ENCODE peak calls at places on chromosomes 11 and 22, in six cellular contexts. O is mesendoderm, W is H9, K is H1, X is neuronal stem cell, R is IMR-90. Q is an unnamed sample.

GRCh38 chr11:129225190-129225589 is 33.1 kb upstream of the ARHGAP32 start:
- DNase-seq in O (no peak), X (no peak), R (peak), W (no peak), K (no peak), Q (peak)

GRCh38 chr22:40482391-40482790 is 112.0 kb downstream of the SGSM3 start:
- DNase-seq in X (no peak), O (no peak), W (no peak), R (no peak), K (no peak), Q (no peak)

GRCh38 chr11:129061466-129062194 is 119.0 kb upstream of the TP53AIP1 start:
- DNase-seq in O (no peak), X (no peak), K (no peak), R (peak), W (no peak), Q (peak)

GRCh38 chr11:112005422-112006094 is 19.6 kb upstream of the DLAT start:
- DNase-seq in O (no peak), X (no peak), K (no peak), R (no peak), W (no peak), Q (no peak)

GRCh38 chr11:119611027-119611426 is 118.0 kb downstream of the NECTIN1 start:
- DNase-seq in X (no peak), R (no peak), K (no peak), W (no peak), O (no peak), Q (no peak)

GRCh38 chr11:17601206-17602075 is 54.4 kb downstream of the OTOG start:
- DNase-seq in X (no peak), W (no peak), K (no peak), O (peak), R (no peak), Q (no peak)

GRCh38 chr11:77047007-77047927 is 13.1 kb downstream of the B3GNT6 start:
- DNase-seq in O (peak), K (peak), W (peak), X (peak), R (peak), Q (peak)

GRCh38 chr22:29143848-29144785 is 61.6 kb upstream of the EMID1 start:
- DNase-seq in W (no peak), O (no peak), X (no peak), R (no peak), K (no peak), Q (no peak)

GRCh38 chr11:17734986-17735822 is 623 bp downstream of the KCNC1 start:
- DNase-seq in W (peak), R (peak), X (peak), O (peak), K (no peak), Q (peak)

GRCh38 chr22:32255726-32256125 is 579 bp upstream of the SLC5A4 start:
- DNase-seq in R (no peak), O (no peak), X (no peak), W (no peak), K (no peak), Q (no peak)

GRCh38 chr11:11043676-11044075 is 185.8 kb upstream of the ZBED5 start:
- DNase-seq in W (no peak), X (no peak), O (no peak), R (no peak), K (no peak), Q (no peak)

GRCh38 chr11:20162340-20162739 is 2.1 kb upstream of the DBX1 start:
- DNase-seq in W (peak), K (no peak), O (no peak), R (no peak), X (no peak), Q (no peak)

GRCh38 chr22:40603088-40603605 is 33.4 kb downstream of the MRTFA start:
- DNase-seq in X (no peak), R (peak), W (no peak), O (no peak), K (no peak), Q (peak)

GRCh38 chr11:96006016-96006415 is 82.1 kb upstream of the MTMR2 start:
- DNase-seq in X (no peak), K (no peak), R (no peak), O (no peak), W (no peak), Q (no peak)

GRCh38 chr11:16873289-16873688 is 134.8 kb downstream of the C11orf58 start:
- DNase-seq in K (no peak), X (no peak), W (no peak), R (no peak), O (peak), Q (peak)

GRCh38 chr22:36868546-36868945 is 7.7 kb downstream of the NCF4 start:
- DNase-seq in X (no peak), O (no peak), R (no peak), K (no peak), W (no peak), Q (no peak)

GRCh38 chr11:2100361-2101170 is 38.6 kb downstream of the IGF2 start:
- DNase-seq in O (no peak), R (no peak), X (no peak), W (peak), K (no peak), Q (no peak)

GRCh38 chr11:26599421-26599820 is 27.4 kb upstream of the MUC15 start:
- DNase-seq in K (no peak), X (no peak), R (no peak), O (no peak), W (no peak), Q (peak)

GRCh38 chr11:128757235-128757711 is 63.4 kb downstream of the FLI1 start:
- DNase-seq in R (peak), K (no peak), W (peak), X (no peak), O (peak), Q (peak)

GRCh38 chr11:134416726-134417125 is 4.7 kb upstream of the B3GAT1 start:
- DNase-seq in X (no peak), W (no peak), O (no peak), R (no peak), K (no peak), Q (no peak)

GRCh38 chr11:7591992-7592391 is 78.2 kb downstream of the PPFIBP2 start:
- DNase-seq in X (no peak), O (no peak), K (no peak), W (no peak), R (no peak), Q (no peak)

GRCh38 chr11:60852060-60852638 is 3.6 kb downstream of the PTGDR2 start:
- DNase-seq in R (no peak), K (no peak), W (peak), X (no peak), O (no peak), Q (no peak)

GRCh38 chr11:23959466-23959865 is 537.4 kb upstream of the LUZP2 start:
- DNase-seq in O (peak), R (no peak), K (no peak), W (no peak), X (no peak), Q (no peak)
- H3K4me2 ChIP-seq in O (no peak), R (no peak), K (peak), W (no peak), X (no peak), Q (no peak)

DNA sequence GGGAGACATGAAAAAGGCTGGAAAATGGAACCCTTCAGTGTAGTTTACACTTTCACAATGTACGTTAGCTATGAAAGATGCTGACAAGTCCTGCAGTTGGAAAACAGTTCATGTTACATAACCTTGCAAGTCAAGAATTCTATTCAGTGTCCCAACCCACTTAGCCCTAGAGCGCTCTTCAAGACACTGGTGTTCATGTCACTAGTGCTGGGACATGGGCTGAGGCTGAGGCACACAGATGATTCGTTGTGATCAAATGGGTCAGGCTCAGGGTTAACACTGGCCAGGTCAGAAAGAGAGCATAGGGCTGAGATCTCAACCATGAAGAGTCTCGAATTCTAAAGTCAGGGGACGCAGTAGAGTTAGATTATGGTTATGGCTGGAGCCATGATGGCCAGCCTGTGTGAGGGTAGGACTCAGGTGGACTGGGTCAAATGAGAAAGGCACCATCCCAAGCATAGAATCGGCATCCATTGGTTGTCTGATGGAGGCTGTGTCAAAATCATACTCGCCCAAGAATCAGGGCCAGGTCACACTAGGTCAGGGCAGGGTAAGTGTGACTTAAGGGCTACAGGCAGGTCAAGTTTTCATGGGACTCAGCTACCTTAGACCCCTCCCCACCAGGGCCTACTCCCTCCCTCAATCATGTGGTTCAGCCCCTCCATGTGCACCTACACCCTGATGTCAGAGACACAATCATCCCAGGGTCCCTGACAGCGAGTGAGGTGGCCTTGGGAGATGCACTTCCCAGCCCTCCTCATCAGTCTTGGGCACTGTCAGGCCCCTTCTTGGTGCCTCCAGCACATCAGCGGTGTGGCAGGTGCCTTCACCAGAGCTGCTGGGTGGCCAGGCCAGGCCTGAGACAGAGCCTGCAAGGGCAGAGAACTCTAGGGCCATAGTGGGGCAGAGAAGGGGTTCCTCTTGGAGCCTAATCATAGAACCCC is 20.2 kb downstream of the IGLL5 start:
- DNase-seq in W (no peak), K (no peak), R (no peak), X (no peak), O (no peak), Q (no peak)
- H3K4ac ChIP-seq in W (no peak), K (no peak), R (no peak), X (no peak), O (no peak), Q (no peak)

DNA sequence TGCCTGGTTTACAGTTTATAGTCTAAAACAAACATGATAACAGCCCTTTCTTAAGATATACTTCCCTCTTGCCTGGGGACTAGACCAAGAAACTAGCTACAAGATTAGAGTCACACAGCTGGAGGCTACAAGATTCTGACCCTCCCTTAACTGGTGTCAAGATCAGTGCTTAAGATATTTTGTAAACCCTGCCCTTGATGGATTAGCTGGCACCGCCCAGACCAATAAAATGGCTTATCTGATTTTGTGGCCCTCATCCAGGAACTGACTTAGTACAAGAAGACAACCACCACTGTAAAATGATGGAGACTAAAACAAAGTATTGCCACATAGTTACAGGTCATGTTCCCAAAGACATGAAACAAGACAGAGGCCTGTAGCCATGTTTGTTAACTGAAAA is 53.4 kb downstream of the FAM181B start:
- DNase-seq in R (no peak), X (no peak), W (no peak), O (peak), K (no peak), Q (no peak)
- H2BK15ac ChIP-seq in R (no peak), X (no peak), W (no peak), O (no peak), K (no peak), Q (no peak)

GRCh38 chr11:1001682-1002081 is 34.8 kb downstream of the MUC6 start:
- DNase-seq in R (no peak), K (no peak), O (no peak), X (no peak), W (no peak), Q (no peak)
- H3K4me2 ChIP-seq in R (no peak), K (no peak), O (no peak), X (no peak), W (no peak), Q (no peak)

GRCh38 chr11:67278135-67278938 is 10.8 kb upstream of the ANKRD13D start:
- DNase-seq in W (no peak), O (no peak), X (no peak), R (no peak), K (no peak), Q (no peak)

GRCh38 chr11:67278939-67279588 is 10.0 kb upstream of the ANKRD13D start:
- DNase-seq in W (no peak), O (no peak), K (no peak), R (no peak), X (no peak), Q (no peak)

GRCh38 chr11:67280341-67280790 is 8.7 kb upstream of the ANKRD13D start:
- DNase-seq in W (no peak), X (no peak), O (no peak), K (no peak), R (no peak), Q (no peak)

GRCh38 chr11:67280791-67281551 is 8.1 kb upstream of the ANKRD13D start:
- DNase-seq in R (no peak), K (no peak), O (no peak), X (no peak), W (no peak), Q (no peak)

DNA sequence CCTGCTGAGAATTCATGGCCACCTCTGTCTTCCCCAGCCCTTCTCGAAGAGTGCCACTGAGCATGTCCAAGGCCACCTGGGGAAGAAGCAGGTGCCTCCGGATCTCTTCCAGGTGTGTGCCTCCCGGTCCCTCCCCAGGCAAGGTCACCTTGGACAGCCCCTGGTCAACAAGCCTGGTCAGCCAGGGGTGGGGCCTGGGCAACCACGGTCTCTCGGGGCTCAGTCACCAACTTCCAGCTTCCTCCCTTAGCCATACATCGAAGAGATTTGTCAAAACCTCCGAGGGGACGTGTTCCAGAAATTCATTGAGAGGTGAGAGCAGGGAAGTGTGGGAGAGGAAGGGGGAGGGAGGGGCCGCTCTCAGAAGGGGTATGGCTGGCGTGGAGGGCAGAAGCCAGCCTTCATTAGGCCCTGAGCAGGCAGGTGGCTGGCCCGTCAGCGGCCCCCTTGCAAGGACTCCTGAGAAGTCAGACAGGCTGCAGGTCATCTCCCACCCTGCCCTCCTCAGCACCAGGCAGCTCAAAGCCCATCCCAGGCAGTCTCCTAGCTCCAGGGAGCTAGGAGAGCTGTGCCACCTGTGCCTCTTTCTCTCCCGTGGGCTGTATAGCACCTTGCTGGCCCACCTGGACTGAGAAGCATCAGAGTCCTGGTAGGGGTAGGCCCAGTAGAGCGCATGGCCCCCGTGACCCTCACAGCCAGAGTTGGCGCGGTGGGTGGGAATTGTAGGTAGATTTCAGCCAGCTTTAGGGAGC is 9.3 kb upstream of the ANKRD13D start:
- DNase-seq in W (no peak), K (no peak), X (no peak), R (no peak), O (no peak), Q (no peak)
- H3K4ac ChIP-seq in W (no peak), K (no peak), X (no peak), R (no peak), O (no peak), Q (no peak)

DNA sequence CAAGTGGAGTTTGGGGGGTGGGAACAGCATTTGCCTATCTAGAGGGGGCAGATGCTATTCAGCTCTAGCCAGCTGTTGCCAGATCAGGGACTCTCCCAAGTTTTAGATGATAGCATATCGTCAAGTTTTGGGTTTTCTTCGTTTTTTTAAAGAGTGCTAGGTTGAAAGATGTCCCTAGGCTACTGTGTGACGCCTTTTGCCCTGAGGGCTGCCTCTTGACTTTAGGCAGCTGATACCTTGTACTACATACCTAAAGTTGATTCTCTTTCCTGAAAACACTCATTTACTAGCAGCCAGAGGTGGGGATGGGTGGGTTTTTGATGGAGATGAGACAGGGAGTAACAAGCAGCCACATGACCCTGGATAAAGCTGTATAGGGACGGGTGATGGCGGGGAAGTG is 87.1 kb downstream of the ABTB2 start:
- DNase-seq in X (no peak), W (no peak), R (no peak), O (no peak), K (no peak), Q (no peak)
- H2BK15ac ChIP-seq in X (no peak), W (no peak), R (no peak), O (no peak), K (no peak), Q (no peak)

DNA sequence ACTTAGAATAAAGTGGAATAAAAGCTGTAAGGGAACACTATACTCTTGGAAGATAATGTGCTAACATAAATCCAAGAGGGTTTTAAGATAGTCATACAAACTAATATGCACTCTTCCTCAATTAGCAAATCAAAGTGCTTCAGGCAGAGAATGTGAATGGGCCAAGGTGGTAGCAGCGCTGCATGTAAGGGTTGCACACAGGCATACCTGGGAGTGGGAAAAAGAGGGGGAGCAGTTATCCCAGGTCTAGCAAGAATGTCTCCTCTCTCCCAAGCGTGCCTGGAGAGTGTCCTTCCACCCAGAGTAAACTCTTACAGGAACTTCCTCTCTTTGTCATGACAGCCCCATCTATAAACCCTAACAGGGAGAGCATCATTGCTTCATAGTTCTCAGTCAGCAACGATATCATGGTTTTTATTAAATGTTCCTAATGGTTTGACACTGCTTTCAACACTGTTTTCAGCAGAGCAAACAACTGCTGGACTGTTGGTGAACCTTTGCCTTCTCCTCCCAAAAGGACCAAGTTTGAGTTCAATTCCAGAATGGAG is 61.6 kb downstream of the SYTL2 start:
- DNase-seq in R (no peak), X (no peak), W (no peak), O (no peak), K (no peak), Q (no peak)
- H3K4me2 ChIP-seq in R (no peak), X (no peak), W (no peak), O (no peak), K (no peak), Q (no peak)

GRCh38 chr22:44753189-44754042 is 1.0 kb downstream of the ARHGAP8 start:
- DNase-seq in O (peak), W (no peak), X (no peak), K (no peak), R (peak), Q (no peak)
- H3K4ac ChIP-seq in O (no peak), W (no peak), X (no peak), K (no peak), R (no peak), Q (no peak)

GRCh38 chr11:46116007-46116711 is 5.1 kb downstream of the PHF21A start:
- DNase-seq in W (no peak), R (no peak), O (no peak), K (no peak), X (no peak), Q (no peak)

GRCh38 chr11:46119352-46120216 is 1.7 kb downstream of the PHF21A start:
- DNase-seq in R (peak), X (peak), K (no peak), W (no peak), O (peak), Q (peak)

GRCh38 chr11:46119053-46119351 is 2.3 kb downstream of the PHF21A start:
- DNase-seq in O (no peak), W (no peak), R (no peak), K (no peak), X (no peak), Q (no peak)

GRCh38 chr11:46120361-46120710 is 918 bp downstream of the PHF21A start:
- DNase-seq in R (no peak), X (no peak), K (no peak), O (no peak), W (no peak), Q (no peak)

GRCh38 chr11:46117842-46118241 is 3.4 kb downstream of the PHF21A start:
- DNase-seq in K (no peak), X (no peak), O (peak), W (no peak), R (no peak), Q (no peak)
- H2BK15ac ChIP-seq in K (no peak), X (no peak), O (no peak), W (no peak), R (no peak), Q (no peak)

DNA sequence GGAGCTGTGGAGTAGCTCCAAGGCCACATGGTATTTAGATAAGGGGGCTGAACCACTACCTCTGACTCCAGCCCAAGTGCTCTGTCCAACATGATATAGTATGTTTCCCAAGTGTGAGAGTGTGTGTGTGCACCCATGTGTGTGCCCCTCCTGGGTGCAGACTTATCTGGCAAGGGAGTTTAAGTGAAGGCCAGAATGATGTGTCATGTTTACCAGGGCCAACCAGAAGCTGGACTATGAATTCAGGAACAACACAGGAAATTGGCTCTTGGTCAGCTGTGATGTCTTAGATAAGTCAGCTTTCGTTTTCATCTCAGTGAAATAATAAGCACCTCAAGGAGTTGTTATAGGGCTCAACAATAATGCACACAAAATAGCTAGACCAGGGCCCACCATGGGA is 121.1 kb downstream of the ME3 start:
- DNase-seq in O (peak), K (no peak), X (no peak), W (no peak), R (peak), Q (peak)
- H3K4me2 ChIP-seq in O (no peak), K (no peak), X (no peak), W (no peak), R (peak), Q (no peak)